ENCODE peak calls at places on chromosomes 2 and 18, in eight cellular contexts. One of them, this sample, is unnamed.

GRCh38 chr2:213806125-213806726 is 522.0 kb downstream of the SPAG16 start:
- DNase-seq in fibroblast of mammary gland: peak
- DNase-seq in GM03348: peak
- DNase-seq in dorsolateral prefrontal cortex: no peak
- DNase-seq in KBM-7: peak
- DNase-seq in NAMALWA: peak
- DNase-seq in psoas muscle: no peak
- DNase-seq in adipocyte: peak
- DNase-seq in this sample: peak

GRCh38 chr18:74982946-74983635 is 225.8 kb downstream of the PTGR3 start:
- DNase-seq in fibroblast of mammary gland: no peak
- DNase-seq in dorsolateral prefrontal cortex: no peak
- DNase-seq in NAMALWA: no peak
- DNase-seq in psoas muscle: no peak
- DNase-seq in adipocyte: no peak
- DNase-seq in GM03348: no peak
- DNase-seq in KBM-7: no peak
- DNase-seq in this sample: no peak

GRCh38 chr2:235217814-235218213 is 266.0 kb downstream of the SH3BP4 start:
- DNase-seq in GM03348: peak
- DNase-seq in dorsolateral prefrontal cortex: no peak
- DNase-seq in NAMALWA: no peak
- DNase-seq in KBM-7: no peak
- DNase-seq in adipocyte: peak
- DNase-seq in psoas muscle: no peak
- DNase-seq in fibroblast of mammary gland: peak
- DNase-seq in this sample: no peak

GRCh38 chr2:218476676-218477075 is 57.8 kb downstream of the VIL1 start:
- DNase-seq in adipocyte: no peak
- DNase-seq in dorsolateral prefrontal cortex: no peak
- DNase-seq in psoas muscle: peak
- DNase-seq in fibroblast of mammary gland: peak
- DNase-seq in GM03348: no peak
- DNase-seq in NAMALWA: no peak
- DNase-seq in KBM-7: no peak
- DNase-seq in this sample: no peak

GRCh38 chr2:206069417-206069816 is 16.6 kb downstream of the INO80D start:
- DNase-seq in adipocyte: no peak
- DNase-seq in psoas muscle: no peak
- DNase-seq in KBM-7: no peak
- DNase-seq in NAMALWA: no peak
- DNase-seq in dorsolateral prefrontal cortex: no peak
- DNase-seq in fibroblast of mammary gland: no peak
- DNase-seq in GM03348: no peak
- DNase-seq in this sample: no peak

GRCh38 chr2:237143676-237144440 is 58.2 kb downstream of the COPS8 start:
- DNase-seq in psoas muscle: no peak
- DNase-seq in KBM-7: no peak
- DNase-seq in adipocyte: peak
- DNase-seq in NAMALWA: no peak
- DNase-seq in dorsolateral prefrontal cortex: no peak
- DNase-seq in GM03348: peak
- DNase-seq in fibroblast of mammary gland: peak
- DNase-seq in this sample: peak

GRCh38 chr18:35127201-35127600 is 86.0 kb downstream of the MAPRE2 start:
- DNase-seq in adipocyte: no peak
- DNase-seq in fibroblast of mammary gland: peak
- DNase-seq in dorsolateral prefrontal cortex: no peak
- DNase-seq in NAMALWA: peak
- DNase-seq in GM03348: no peak
- DNase-seq in KBM-7: peak
- DNase-seq in psoas muscle: no peak
- DNase-seq in this sample: no peak

GRCh38 chr2:173884403-173884802 is 80.8 kb downstream of the SP3 start:
- DNase-seq in dorsolateral prefrontal cortex: peak
- DNase-seq in psoas muscle: peak
- DNase-seq in GM03348: peak
- DNase-seq in fibroblast of mammary gland: peak
- DNase-seq in NAMALWA: peak
- DNase-seq in adipocyte: peak
- DNase-seq in KBM-7: peak
- DNase-seq in this sample: peak

GRCh38 chr2:47509250-47509649 is 106.3 kb downstream of the MSH2 start:
- DNase-seq in GM03348: no peak
- DNase-seq in dorsolateral prefrontal cortex: no peak
- DNase-seq in fibroblast of mammary gland: no peak
- DNase-seq in psoas muscle: no peak
- DNase-seq in NAMALWA: no peak
- DNase-seq in adipocyte: no peak
- DNase-seq in KBM-7: no peak
- DNase-seq in this sample: no peak

GRCh38 chr2:66428986-66429612 is 5.8 kb upstream of the MEIS1 start:
- DNase-seq in psoas muscle: no peak
- DNase-seq in adipocyte: peak
- DNase-seq in GM03348: peak
- DNase-seq in fibroblast of mammary gland: peak
- DNase-seq in dorsolateral prefrontal cortex: no peak
- DNase-seq in NAMALWA: peak
- DNase-seq in KBM-7: peak
- DNase-seq in this sample: peak

GRCh38 chr2:120770176-120770575 is 34.5 kb downstream of the GLI2 start:
- DNase-seq in fibroblast of mammary gland: no peak
- DNase-seq in KBM-7: no peak
- DNase-seq in psoas muscle: peak
- DNase-seq in adipocyte: no peak
- DNase-seq in GM03348: no peak
- DNase-seq in NAMALWA: no peak
- DNase-seq in dorsolateral prefrontal cortex: no peak
- DNase-seq in this sample: no peak

GRCh38 chr2:230793573-230794359 is 71.0 kb upstream of the ITM2C start:
- DNase-seq in KBM-7: peak
- DNase-seq in adipocyte: peak
- DNase-seq in GM03348: peak
- DNase-seq in dorsolateral prefrontal cortex: peak
- DNase-seq in NAMALWA: no peak
- DNase-seq in psoas muscle: peak
- DNase-seq in fibroblast of mammary gland: peak
- DNase-seq in this sample: peak

GRCh38 chr2:6917071-6917760 is at the start of gene RNF144A:
- DNase-seq in adipocyte: peak
- DNase-seq in NAMALWA: peak
- DNase-seq in GM03348: peak
- DNase-seq in dorsolateral prefrontal cortex: no peak
- DNase-seq in psoas muscle: peak
- DNase-seq in KBM-7: peak
- DNase-seq in fibroblast of mammary gland: peak
- DNase-seq in this sample: peak

GRCh38 chr2:44802409-44803099 is 138.9 kb upstream of the SIX3 start:
- DNase-seq in NAMALWA: no peak
- DNase-seq in dorsolateral prefrontal cortex: no peak
- DNase-seq in KBM-7: no peak
- DNase-seq in psoas muscle: no peak
- DNase-seq in GM03348: no peak
- DNase-seq in adipocyte: no peak
- DNase-seq in fibroblast of mammary gland: no peak
- DNase-seq in this sample: no peak

GRCh38 chr2:235002198-235003095 is 50.6 kb downstream of the SH3BP4 start:
- DNase-seq in adipocyte: peak
- DNase-seq in dorsolateral prefrontal cortex: no peak
- DNase-seq in KBM-7: peak
- DNase-seq in GM03348: no peak
- DNase-seq in psoas muscle: no peak
- DNase-seq in NAMALWA: no peak
- DNase-seq in fibroblast of mammary gland: peak
- DNase-seq in this sample: peak

GRCh38 chr18:69400253-69400975 is at the start of gene DOK6:
- DNase-seq in GM03348: peak
- DNase-seq in NAMALWA: no peak
- DNase-seq in adipocyte: peak
- DNase-seq in fibroblast of mammary gland: peak
- DNase-seq in dorsolateral prefrontal cortex: peak
- DNase-seq in psoas muscle: peak
- DNase-seq in KBM-7: peak
- DNase-seq in this sample: peak

GRCh38 chr2:120007851-120008250 is 5.0 kb upstream of the EPB41L5 start:
- DNase-seq in KBM-7: no peak
- DNase-seq in NAMALWA: no peak
- DNase-seq in psoas muscle: no peak
- DNase-seq in adipocyte: no peak
- DNase-seq in dorsolateral prefrontal cortex: no peak
- DNase-seq in fibroblast of mammary gland: no peak
- DNase-seq in GM03348: no peak
- DNase-seq in this sample: no peak

GRCh38 chr2:108570416-108570815 is 36.1 kb downstream of the LIMS1 start:
- DNase-seq in KBM-7: no peak
- DNase-seq in NAMALWA: no peak
- DNase-seq in dorsolateral prefrontal cortex: no peak
- DNase-seq in GM03348: peak
- DNase-seq in adipocyte: no peak
- DNase-seq in psoas muscle: no peak
- DNase-seq in fibroblast of mammary gland: peak
- DNase-seq in this sample: peak

GRCh38 chr2:67400560-67401464 is 3.7 kb downstream of the ETAA1 start:
- DNase-seq in dorsolateral prefrontal cortex: no peak
- DNase-seq in psoas muscle: no peak
- DNase-seq in fibroblast of mammary gland: peak
- DNase-seq in adipocyte: peak
- DNase-seq in KBM-7: no peak
- DNase-seq in NAMALWA: no peak
- DNase-seq in GM03348: no peak
- DNase-seq in this sample: peak

GRCh38 chr18:26729439-26729838 is 136.1 kb downstream of the AQP4 start:
- DNase-seq in KBM-7: no peak
- DNase-seq in GM03348: no peak
- DNase-seq in fibroblast of mammary gland: no peak
- DNase-seq in psoas muscle: no peak
- DNase-seq in adipocyte: no peak
- DNase-seq in dorsolateral prefrontal cortex: no peak
- DNase-seq in NAMALWA: no peak
- DNase-seq in this sample: no peak

GRCh38 chr2:235171511-235172130 is 219.8 kb downstream of the SH3BP4 start:
- DNase-seq in GM03348: peak
- DNase-seq in NAMALWA: no peak
- DNase-seq in KBM-7: no peak
- DNase-seq in psoas muscle: no peak
- DNase-seq in dorsolateral prefrontal cortex: no peak
- DNase-seq in adipocyte: peak
- DNase-seq in fibroblast of mammary gland: peak
- DNase-seq in this sample: peak

GRCh38 chr2:156474316-156474715 is 38.1 kb downstream of the GPD2 start:
- DNase-seq in dorsolateral prefrontal cortex: no peak
- DNase-seq in NAMALWA: no peak
- DNase-seq in adipocyte: no peak
- DNase-seq in GM03348: no peak
- DNase-seq in fibroblast of mammary gland: no peak
- DNase-seq in psoas muscle: no peak
- DNase-seq in KBM-7: no peak
- DNase-seq in this sample: no peak